ENCODE peak calls at places on chromosomes 4 and X, in five cellular contexts. W is NCI-H1694; N is activated effector memory CD4-positive, alpha-beta T cell treated with Interleukin-2 at 50 U/mL for 16 hours; X is neural progenitor cell; S is activated CD8-positive, alpha-beta memory T cell treated with anti-CD3 and anti-CD28 coated beads, Interleukin-2, amount 50 U/mL, for 48 hours. O is an unnamed sample.

GRCh38 chr4:69970071-69970470 is 4.5 kb upstream of the CSN2 start:
- DNase-seq in W (no peak), N (no peak), X (no peak), S (no peak), O (no peak)

GRCh38 chr4:63795301-63795700 is 613.9 kb downstream of the TECRL start:
- DNase-seq in W (no peak), N (no peak), X (no peak), S (no peak), O (no peak)

GRCh38 chrX:106774981-106775380 is 27.5 kb upstream of the TBC1D8B start:
- DNase-seq in W (no peak), N (no peak), X (no peak), S (no peak), O (no peak)

GRCh38 chr4:183201331-183201730 is 102.3 kb downstream of the WWC2 start:
- DNase-seq in W (no peak), N (no peak), X (no peak), S (no peak), O (no peak)

GRCh38 chr4:6222761-6223292 is 22.5 kb upstream of the JAKMIP1 start:
- DNase-seq in W (no peak), N (no peak), X (peak), S (no peak), O (no peak)

GRCh38 chr4:157075811-157076577 is at the start of gene GLRB:
- DNase-seq in W (no peak), N (no peak), X (peak), S (no peak), O (no peak)

GRCh38 chrX:40087574-40088298 is 10.0 kb downstream of the BCOR start:
- DNase-seq in W (no peak), N (no peak), X (no peak), S (no peak), O (no peak)

GRCh38 chr4:129344058-129344457 is 248.1 kb downstream of the C4orf33 start:
- DNase-seq in W (peak), N (no peak), X (peak), S (no peak), O (no peak)

GRCh38 chrX:48472851-48473717 is 2.9 kb upstream of the FTSJ1 start:
- DNase-seq in W (peak), N (no peak), X (peak), S (no peak), O (no peak)

GRCh38 chr4:39825741-39826231 is 127.8 kb downstream of the UBE2K start:
- DNase-seq in W (no peak), N (no peak), X (no peak), S (peak), O (no peak)

GRCh38 chr4:4519296-4519898 is 22.5 kb downstream of the STX18 start:
- DNase-seq in W (peak), N (no peak), X (peak), S (no peak), O (no peak)

GRCh38 chr4:16437836-16438235 is 211.6 kb upstream of the TAPT1 start:
- DNase-seq in W (no peak), N (no peak), X (no peak), S (no peak), O (no peak)

GRCh38 chrX:2710041-2710471 is 19.0 kb downstream of the CD99 start:
- DNase-seq in W (no peak), N (no peak), X (no peak), S (no peak), O (no peak)

GRCh38 chrX:374566-374965 is 12.1 kb downstream of the PPP2R3B start:
- DNase-seq in W (no peak), N (no peak), X (no peak), S (no peak), O (no peak)

GRCh38 chrX:140433582-140433981 is 71.3 kb downstream of the SOX3 start:
- DNase-seq in W (no peak), N (no peak), X (no peak), S (no peak), O (no peak)

GRCh38 chr4:125739760-125740159 is 425.0 kb downstream of the FAT4 start:
- DNase-seq in W (no peak), N (no peak), X (no peak), S (no peak), O (no peak)

GRCh38 chr4:86508436-86508835 is 85.7 kb upstream of the PTPN13 start:
- DNase-seq in W (no peak), N (no peak), X (no peak), S (no peak), O (no peak)

GRCh38 chr4:73867783-73868182 is 1.4 kb upstream of the CXCL1 start:
- DNase-seq in W (no peak), N (no peak), X (no peak), S (no peak), O (no peak)

GRCh38 chrX:19673334-19674040 is 158.2 kb upstream of the MAP3K15 start:
- DNase-seq in W (peak), N (no peak), X (no peak), S (no peak), O (no peak)

GRCh38 chr4:55926610-55927009 is 22.1 kb upstream of the CEP135 start:
- DNase-seq in W (no peak), N (no peak), X (no peak), S (no peak), O (no peak)

GRCh38 chr4:152970102-152970820 is 34.1 kb downstream of the FHDC1 start:
- DNase-seq in W (no peak), N (no peak), X (no peak), S (no peak), O (no peak)

GRCh38 chr4:111208970-111209369 is 586.1 kb upstream of the PITX2 start:
- DNase-seq in W (no peak), N (no peak), X (peak), S (no peak), O (no peak)

GRCh38 chr4:17557880-17558279 is 19.1 kb upstream of the LAP3 start:
- DNase-seq in W (no peak), N (no peak), X (no peak), S (no peak), O (no peak)

GRCh38 chr4:154344686-154345085 is 146.9 kb downstream of the DCHS2 start:
- DNase-seq in W (no peak), N (no peak), X (peak), S (no peak), O (no peak)

GRCh38 chr4:168388890-168389289 is 70.3 kb upstream of the DDX60 start:
- DNase-seq in W (no peak), N (no peak), X (no peak), S (no peak), O (no peak)

GRCh38 chrX:130575831-130576404 is 174.1 kb downstream of the RBMX2 start:
- DNase-seq in W (peak), N (no peak), X (peak), S (peak), O (no peak)

GRCh38 chr4:15893967-15894366 is 44.6 kb downstream of the FGFBP1 start:
- DNase-seq in W (no peak), N (no peak), X (no peak), S (no peak), O (no peak)

GRCh38 chrX:15356444-15356843 is 21.1 kb upstream of the PIGA start:
- DNase-seq in W (no peak), N (no peak), X (no peak), S (no peak), O (no peak)

GRCh38 chr4:24683116-24683515 is 98.8 kb upstream of the DHX15 start:
- DNase-seq in W (no peak), N (no peak), X (no peak), S (no peak), O (no peak)

GRCh38 chr4:111847256-111848108 is 297.8 kb upstream of the FAM241A start:
- DNase-seq in W (no peak), N (no peak), X (peak), S (no peak), O (no peak)

GRCh38 chr4:56768772-56769171 is 52.7 kb downstream of the SPINK2 start:
- DNase-seq in W (no peak), N (no peak), X (no peak), S (no peak), O (no peak)

GRCh38 chr4:114264877-114265291 is 285.4 kb upstream of the ARSJ start:
- DNase-seq in W (no peak), N (no peak), X (no peak), S (no peak), O (no peak)

GRCh38 chr4:7073526-7074390 is 5.9 kb upstream of the GRPEL1 start:
- DNase-seq in W (peak), N (no peak), X (peak), S (no peak), O (peak)

GRCh38 chr4:168885416-168885815 is 124.6 kb downstream of the CBR4 start:
- DNase-seq in W (no peak), N (no peak), X (no peak), S (no peak), O (no peak)

GRCh38 chrX:115522955-115523354 is 38.0 kb upstream of the PLS3 start:
- DNase-seq in W (no peak), N (no peak), X (no peak), S (no peak), O (no peak)

GRCh38 chr4:142091085-142091513 is 454.7 kb downstream of the IL15 start:
- DNase-seq in W (no peak), N (no peak), X (no peak), S (no peak), O (no peak)

GRCh38 chrX:135437867-135438733 is 16.4 kb downstream of the SMIM10L2A start:
- DNase-seq in W (no peak), N (no peak), X (no peak), S (no peak), O (no peak)

GRCh38 chrX:13000311-13000811 is 25.5 kb downstream of the TMSB4X start:
- DNase-seq in W (no peak), N (no peak), X (no peak), S (no peak), O (no peak)

GRCh38 chr4:477686-478085 is 21.3 kb downstream of the ZNF721 start:
- DNase-seq in W (no peak), N (no peak), X (no peak), S (no peak), O (no peak)

O was measured in NCI-H1930.